ENCODE peak calls at places on chromosome 5, in nine cellular contexts. H is aorta; X is adipocyte; E is coronary artery; P is activated T-cell treated with anti-CD3 and anti-CD28 coated beads, Interleukin-2, amount 50 U/mL, for 72 hours; M is GM03348; C is activated naive CD4-positive, alpha-beta T cell treated with anti-CD3 and anti-CD28 coated beads, Interleukin-2, amount 50 U/mL, for 72 hours; B is activated CD8-positive, alpha-beta memory T cell treated with anti-CD3 and anti-CD28 coated beads, Interleukin-2, amount 10 ng/mL, durations not matched to agents 7 days and 5 days; U is AG04449. I is an unnamed sample.

GRCh38 chr5:115054387-115054951 is 115.2 kb downstream of the TRIM36 start:
- DNase-seq in H (no peak), X (no peak), E (no peak), P (no peak), M (no peak), C (no peak), B (no peak), U (no peak), I (no peak)

GRCh38 chr5:151222769-151223446 is 984 bp downstream of the CCDC69 start:
- DNase-seq in H (no peak), X (no peak), E (no peak), P (peak), M (no peak), C (peak), B (peak), U (no peak), I (peak)

GRCh38 chr5:65893749-65894430 is 32.5 kb upstream of the ERBIN start:
- DNase-seq in H (no peak), X (no peak), E (no peak), P (no peak), M (no peak), C (no peak), B (no peak), U (no peak), I (no peak)

GRCh38 chr5:90142531-90142930 is 267.0 kb downstream of the CETN3 start:
- DNase-seq in H (no peak), X (no peak), E (no peak), P (no peak), M (no peak), C (no peak), B (no peak), U (no peak), I (no peak)

GRCh38 chr5:130222638-130223037 is 318.4 kb downstream of the CHSY3 start:
- DNase-seq in H (no peak), X (peak), E (no peak), P (no peak), M (no peak), C (no peak), B (no peak), U (no peak), I (no peak)

GRCh38 chr5:6373081-6373846 is 5.1 kb downstream of the MED10 start:
- DNase-seq in H (no peak), X (no peak), E (peak), P (no peak), M (no peak), C (no peak), B (peak), U (no peak), I (no peak)

GRCh38 chr5:3740546-3741371 is 145.1 kb downstream of the IRX1 start:
- DNase-seq in H (no peak), X (no peak), E (no peak), P (no peak), M (no peak), C (no peak), B (no peak), U (no peak), I (no peak)

GRCh38 chr5:92979716-92980115 is 601.3 kb downstream of the NR2F1-AS1 start:
- DNase-seq in H (no peak), X (no peak), E (no peak), P (no peak), M (no peak), C (no peak), B (no peak), U (no peak), I (no peak)

I was measured in Right ventricle myocardium superior.